ENCODE peak calls at places on chromosomes 13 and 19, in ten cellular contexts. One of them, this sample, is unnamed. For H3K4me1, the result is how much of the 10 kb centered on the place peaks cover.

GRCh38 chr19:13881692-13882418 is 4.9 kb downstream of the NANOS3 start:
- DNase-seq in aorta: no peak
- DNase-seq in cardiac muscle cell: no peak
- DNase-seq in naive thymus-derived CD4-positive, alpha-beta T cell: peak
- DNase-seq in foreskin keratinocyte: no peak
- DNase-seq in effector memory CD4-positive, alpha-beta T cell: no peak
- DNase-seq in A549: no peak
- DNase-seq in left ventricle myocardium inferior: no peak
- DNase-seq in GM23338: peak
- DNase-seq in gastrocnemius medialis: no peak
- DNase-seq in this sample: peak

GRCh38 chr19:19109601-19110000 is 28.7 kb downstream of the TMEM161A start:
- DNase-seq in A549: no peak
- DNase-seq in gastrocnemius medialis: peak
- DNase-seq in left ventricle myocardium inferior: no peak
- DNase-seq in naive thymus-derived CD4-positive, alpha-beta T cell: no peak
- DNase-seq in GM23338: no peak
- DNase-seq in foreskin keratinocyte: no peak
- DNase-seq in cardiac muscle cell: no peak
- DNase-seq in effector memory CD4-positive, alpha-beta T cell: no peak
- DNase-seq in aorta: no peak
- DNase-seq in this sample: no peak

GRCh38 chr13:103188688-103189326 is 122.6 kb upstream of the SLC10A2 start:
- DNase-seq in effector memory CD4-positive, alpha-beta T cell: no peak
- DNase-seq in naive thymus-derived CD4-positive, alpha-beta T cell: no peak
- DNase-seq in left ventricle myocardium inferior: no peak
- DNase-seq in foreskin keratinocyte: no peak
- DNase-seq in GM23338: peak
- DNase-seq in aorta: no peak
- DNase-seq in A549: peak
- DNase-seq in gastrocnemius medialis: no peak
- DNase-seq in cardiac muscle cell: peak
- DNase-seq in this sample: no peak

GRCh38 chr19:5775668-5776309 is 8.8 kb downstream of the PRR22 start:
- DNase-seq in GM23338: no peak
- DNase-seq in left ventricle myocardium inferior: no peak
- DNase-seq in foreskin keratinocyte: no peak
- DNase-seq in naive thymus-derived CD4-positive, alpha-beta T cell: no peak
- DNase-seq in effector memory CD4-positive, alpha-beta T cell: no peak
- DNase-seq in aorta: no peak
- DNase-seq in A549: no peak
- DNase-seq in cardiac muscle cell: no peak
- DNase-seq in gastrocnemius medialis: no peak
- DNase-seq in this sample: no peak

GRCh38 chr13:114222461-114222968 is 12.2 kb upstream of the CDC16 start:
- DNase-seq in cardiac muscle cell: peak
- DNase-seq in gastrocnemius medialis: no peak
- DNase-seq in aorta: no peak
- DNase-seq in left ventricle myocardium inferior: no peak
- DNase-seq in foreskin keratinocyte: no peak
- DNase-seq in GM23338: no peak
- DNase-seq in effector memory CD4-positive, alpha-beta T cell: no peak
- DNase-seq in naive thymus-derived CD4-positive, alpha-beta T cell: no peak
- DNase-seq in A549: no peak
- DNase-seq in this sample: no peak

GRCh38 chr19:19134687-19135158 is 3.6 kb downstream of the TMEM161A start:
- DNase-seq in A549: no peak
- DNase-seq in foreskin keratinocyte: no peak
- DNase-seq in left ventricle myocardium inferior: peak
- DNase-seq in gastrocnemius medialis: peak
- DNase-seq in GM23338: peak
- DNase-seq in effector memory CD4-positive, alpha-beta T cell: peak
- DNase-seq in naive thymus-derived CD4-positive, alpha-beta T cell: peak
- DNase-seq in aorta: no peak
- DNase-seq in cardiac muscle cell: peak
- DNase-seq in this sample: peak

GRCh38 chr13:37869756-37870488 is at the start of gene TRPC4:
- DNase-seq in gastrocnemius medialis: no peak
- DNase-seq in left ventricle myocardium inferior: peak
- DNase-seq in foreskin keratinocyte: peak
- DNase-seq in cardiac muscle cell: peak
- DNase-seq in GM23338: peak
- DNase-seq in aorta: peak
- DNase-seq in A549: peak
- DNase-seq in naive thymus-derived CD4-positive, alpha-beta T cell: no peak
- DNase-seq in effector memory CD4-positive, alpha-beta T cell: no peak
- DNase-seq in this sample: peak

GRCh38 chr13:27339299-27339698 is 68.7 kb downstream of the RASL11A start:
- DNase-seq in A549: peak
- DNase-seq in GM23338: peak
- DNase-seq in effector memory CD4-positive, alpha-beta T cell: no peak
- DNase-seq in cardiac muscle cell: peak
- DNase-seq in foreskin keratinocyte: peak
- DNase-seq in gastrocnemius medialis: no peak
- DNase-seq in naive thymus-derived CD4-positive, alpha-beta T cell: peak
- DNase-seq in left ventricle myocardium inferior: no peak
- DNase-seq in aorta: no peak
- DNase-seq in this sample: no peak

GRCh38 chr19:16024266-16025107 is 51.8 kb upstream of the TPM4 start:
- DNase-seq in foreskin keratinocyte: no peak
- DNase-seq in cardiac muscle cell: no peak
- DNase-seq in aorta: peak
- DNase-seq in left ventricle myocardium inferior: no peak
- DNase-seq in A549: no peak
- DNase-seq in gastrocnemius medialis: no peak
- DNase-seq in effector memory CD4-positive, alpha-beta T cell: no peak
- DNase-seq in naive thymus-derived CD4-positive, alpha-beta T cell: no peak
- DNase-seq in GM23338: no peak
- DNase-seq in this sample: no peak

GRCh38 chr19:6214881-6215541 is 64.8 kb downstream of the MLLT1 start:
- DNase-seq in naive thymus-derived CD4-positive, alpha-beta T cell: no peak
- DNase-seq in gastrocnemius medialis: no peak
- DNase-seq in A549: no peak
- DNase-seq in effector memory CD4-positive, alpha-beta T cell: no peak
- DNase-seq in left ventricle myocardium inferior: no peak
- DNase-seq in GM23338: no peak
- DNase-seq in cardiac muscle cell: no peak
- DNase-seq in foreskin keratinocyte: no peak
- DNase-seq in aorta: peak
- DNase-seq in this sample: peak

GRCh38 chr19:51359294-51359693 is 6.9 kb downstream of the ETFB start:
- DNase-seq in aorta: no peak
- DNase-seq in foreskin keratinocyte: peak
- DNase-seq in GM23338: no peak
- DNase-seq in A549: no peak
- DNase-seq in naive thymus-derived CD4-positive, alpha-beta T cell: no peak
- DNase-seq in left ventricle myocardium inferior: no peak
- DNase-seq in effector memory CD4-positive, alpha-beta T cell: no peak
- DNase-seq in cardiac muscle cell: no peak
- DNase-seq in gastrocnemius medialis: no peak
- DNase-seq in this sample: no peak

GRCh38 chr13:43787998-43788397 is 1.2 kb upstream of the ENOX1 start:
- DNase-seq in cardiac muscle cell: no peak
- DNase-seq in naive thymus-derived CD4-positive, alpha-beta T cell: no peak
- DNase-seq in A549: peak
- DNase-seq in GM23338: peak
- DNase-seq in foreskin keratinocyte: no peak
- DNase-seq in gastrocnemius medialis: no peak
- DNase-seq in aorta: no peak
- DNase-seq in left ventricle myocardium inferior: no peak
- DNase-seq in effector memory CD4-positive, alpha-beta T cell: no peak
- DNase-seq in this sample: no peak

GRCh38 chr13:43804461-43805070 is 17.8 kb upstream of the ENOX1 start:
- DNase-seq in aorta: no peak
- DNase-seq in gastrocnemius medialis: no peak
- DNase-seq in cardiac muscle cell: peak
- DNase-seq in A549: peak
- DNase-seq in foreskin keratinocyte: no peak
- DNase-seq in naive thymus-derived CD4-positive, alpha-beta T cell: no peak
- DNase-seq in GM23338: peak
- DNase-seq in effector memory CD4-positive, alpha-beta T cell: no peak
- DNase-seq in left ventricle myocardium inferior: no peak
- DNase-seq in this sample: no peak

GRCh38 chr13:33262069-33262487 is 23.5 kb downstream of the STARD13 start:
- DNase-seq in left ventricle myocardium inferior: no peak
- DNase-seq in aorta: no peak
- DNase-seq in effector memory CD4-positive, alpha-beta T cell: no peak
- DNase-seq in GM23338: no peak
- DNase-seq in gastrocnemius medialis: no peak
- DNase-seq in A549: peak
- DNase-seq in foreskin keratinocyte: peak
- DNase-seq in cardiac muscle cell: no peak
- DNase-seq in naive thymus-derived CD4-positive, alpha-beta T cell: no peak
- DNase-seq in this sample: peak

GRCh38 chr19:33289261-33289660 is 13.1 kb downstream of the CEBPA start:
- DNase-seq in aorta: no peak
- DNase-seq in left ventricle myocardium inferior: no peak
- DNase-seq in A549: no peak
- DNase-seq in GM23338: no peak
- DNase-seq in cardiac muscle cell: no peak
- DNase-seq in effector memory CD4-positive, alpha-beta T cell: no peak
- DNase-seq in naive thymus-derived CD4-positive, alpha-beta T cell: no peak
- DNase-seq in gastrocnemius medialis: no peak
- DNase-seq in foreskin keratinocyte: no peak
- DNase-seq in this sample: no peak
- H3K4me1 ChIP-seq in aorta: under half
- H3K4me1 ChIP-seq in left ventricle myocardium inferior: under half
- H3K4me1 ChIP-seq in A549: under half
- H3K4me1 ChIP-seq in GM23338: under half
- H3K4me1 ChIP-seq in cardiac muscle cell: under half
- H3K4me1 ChIP-seq in effector memory CD4-positive, alpha-beta T cell: under half
- H3K4me1 ChIP-seq in naive thymus-derived CD4-positive, alpha-beta T cell: under half
- H3K4me1 ChIP-seq in gastrocnemius medialis: under half
- H3K4me1 ChIP-seq in foreskin keratinocyte: under half
- H3K4me1 ChIP-seq in this sample: under half

GRCh38 chr13:99731747-99732146 is 230.5 kb downstream of the TM9SF2 start:
- DNase-seq in effector memory CD4-positive, alpha-beta T cell: no peak
- DNase-seq in GM23338: peak
- DNase-seq in naive thymus-derived CD4-positive, alpha-beta T cell: no peak
- DNase-seq in aorta: no peak
- DNase-seq in left ventricle myocardium inferior: no peak
- DNase-seq in gastrocnemius medialis: no peak
- DNase-seq in cardiac muscle cell: no peak
- DNase-seq in foreskin keratinocyte: no peak
- DNase-seq in A549: no peak
- DNase-seq in this sample: no peak
- H3K4me1 ChIP-seq in effector memory CD4-positive, alpha-beta T cell: under half
- H3K4me1 ChIP-seq in GM23338: under half
- H3K4me1 ChIP-seq in naive thymus-derived CD4-positive, alpha-beta T cell: under half
- H3K4me1 ChIP-seq in aorta: under half
- H3K4me1 ChIP-seq in left ventricle myocardium inferior: under half
- H3K4me1 ChIP-seq in gastrocnemius medialis: under half
- H3K4me1 ChIP-seq in cardiac muscle cell: under half
- H3K4me1 ChIP-seq in foreskin keratinocyte: under half
- H3K4me1 ChIP-seq in A549: under half
- H3K4me1 ChIP-seq in this sample: under half

GRCh38 chr19:38836438-38837303 is 5.1 kb upstream of the ECH1 start:
- DNase-seq in foreskin keratinocyte: no peak
- DNase-seq in A549: no peak
- DNase-seq in naive thymus-derived CD4-positive, alpha-beta T cell: no peak
- DNase-seq in aorta: no peak
- DNase-seq in GM23338: no peak
- DNase-seq in left ventricle myocardium inferior: no peak
- DNase-seq in cardiac muscle cell: no peak
- DNase-seq in gastrocnemius medialis: peak
- DNase-seq in effector memory CD4-positive, alpha-beta T cell: no peak
- DNase-seq in this sample: peak

GRCh38 chr19:38837656-38838121 is 6.1 kb upstream of the ECH1 start:
- DNase-seq in effector memory CD4-positive, alpha-beta T cell: no peak
- DNase-seq in left ventricle myocardium inferior: no peak
- DNase-seq in foreskin keratinocyte: peak
- DNase-seq in cardiac muscle cell: no peak
- DNase-seq in A549: no peak
- DNase-seq in naive thymus-derived CD4-positive, alpha-beta T cell: no peak
- DNase-seq in GM23338: no peak
- DNase-seq in aorta: no peak
- DNase-seq in gastrocnemius medialis: no peak
- DNase-seq in this sample: peak

GRCh38 chr19:38838208-38838985 is 6.8 kb upstream of the ECH1 start:
- DNase-seq in naive thymus-derived CD4-positive, alpha-beta T cell: peak
- DNase-seq in foreskin keratinocyte: peak
- DNase-seq in gastrocnemius medialis: peak
- DNase-seq in aorta: no peak
- DNase-seq in cardiac muscle cell: no peak
- DNase-seq in A549: no peak
- DNase-seq in effector memory CD4-positive, alpha-beta T cell: no peak
- DNase-seq in left ventricle myocardium inferior: no peak
- DNase-seq in GM23338: no peak
- DNase-seq in this sample: peak

GRCh38 chr19:38838986-38839761 is 7.6 kb upstream of the ECH1 start:
- DNase-seq in naive thymus-derived CD4-positive, alpha-beta T cell: no peak
- DNase-seq in gastrocnemius medialis: peak
- DNase-seq in GM23338: no peak
- DNase-seq in effector memory CD4-positive, alpha-beta T cell: no peak
- DNase-seq in A549: no peak
- DNase-seq in aorta: no peak
- DNase-seq in left ventricle myocardium inferior: no peak
- DNase-seq in foreskin keratinocyte: no peak
- DNase-seq in cardiac muscle cell: no peak
- DNase-seq in this sample: no peak

GRCh38 chr19:38837304-38837626 is 5.7 kb upstream of the ECH1 start:
- DNase-seq in cardiac muscle cell: no peak
- DNase-seq in aorta: no peak
- DNase-seq in left ventricle myocardium inferior: no peak
- DNase-seq in foreskin keratinocyte: no peak
- DNase-seq in naive thymus-derived CD4-positive, alpha-beta T cell: no peak
- DNase-seq in gastrocnemius medialis: no peak
- DNase-seq in effector memory CD4-positive, alpha-beta T cell: no peak
- DNase-seq in A549: no peak
- DNase-seq in GM23338: no peak
- DNase-seq in this sample: peak
- H3K4me1 ChIP-seq in cardiac muscle cell: under half
- H3K4me1 ChIP-seq in aorta: under half
- H3K4me1 ChIP-seq in left ventricle myocardium inferior: under half
- H3K4me1 ChIP-seq in foreskin keratinocyte: under half
- H3K4me1 ChIP-seq in naive thymus-derived CD4-positive, alpha-beta T cell: under half
- H3K4me1 ChIP-seq in gastrocnemius medialis: half or more
- H3K4me1 ChIP-seq in effector memory CD4-positive, alpha-beta T cell: under half
- H3K4me1 ChIP-seq in A549: half or more
- H3K4me1 ChIP-seq in GM23338: under half
- H3K4me1 ChIP-seq in this sample: half or more

DNA sequence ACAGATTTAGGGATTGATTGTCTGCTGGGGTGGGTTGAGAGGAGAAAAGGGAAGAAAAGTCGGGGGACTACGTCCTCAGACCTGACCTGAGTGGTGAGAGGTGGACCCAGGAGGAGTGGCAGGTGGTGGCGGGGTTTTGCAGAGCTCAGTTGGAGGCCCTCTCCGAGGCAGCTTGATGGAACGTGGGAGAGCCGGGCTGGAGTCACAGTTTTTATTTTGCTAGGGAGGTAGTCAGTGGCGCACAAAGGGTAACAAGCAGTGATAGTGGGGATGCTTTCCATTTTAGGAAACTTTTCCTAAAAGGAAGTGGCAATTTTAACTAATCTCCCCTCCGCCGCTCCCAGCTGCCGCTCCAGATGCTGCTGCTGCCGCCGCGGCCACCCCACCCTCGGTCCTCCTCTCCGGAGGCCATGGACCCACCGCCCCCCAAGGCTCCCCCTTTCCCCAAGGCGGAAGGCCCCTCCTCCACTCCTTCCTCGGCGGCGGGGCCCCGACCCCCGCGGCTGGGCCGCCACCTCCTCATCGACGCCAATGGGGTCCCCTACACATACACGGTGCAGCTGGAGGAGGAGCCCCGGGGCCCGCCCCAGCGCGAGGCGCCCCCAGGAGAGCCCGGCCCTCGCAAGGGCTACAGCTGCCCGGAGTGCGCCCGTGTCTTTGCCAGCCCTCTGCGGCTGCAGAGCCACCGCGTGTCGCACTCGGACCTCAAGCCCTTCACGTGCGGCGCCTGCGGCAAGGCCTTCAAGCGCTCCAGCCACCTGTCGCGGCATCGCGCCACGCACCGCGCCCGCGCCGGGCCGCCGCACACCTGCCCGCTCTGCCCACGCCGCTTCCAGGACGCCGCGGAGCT is 1.1 kb upstream of the ZNF581 start:
- DNase-seq in GM23338: no peak
- DNase-seq in cardiac muscle cell: peak
- DNase-seq in gastrocnemius medialis: no peak
- DNase-seq in foreskin keratinocyte: no peak
- DNase-seq in effector memory CD4-positive, alpha-beta T cell: no peak
- DNase-seq in A549: no peak
- DNase-seq in naive thymus-derived CD4-positive, alpha-beta T cell: no peak
- DNase-seq in aorta: peak
- DNase-seq in left ventricle myocardium inferior: no peak
- DNase-seq in this sample: no peak
- H3K4me1 ChIP-seq in GM23338: under half
- H3K4me1 ChIP-seq in cardiac muscle cell: under half
- H3K4me1 ChIP-seq in gastrocnemius medialis: half or more
- H3K4me1 ChIP-seq in foreskin keratinocyte: under half
- H3K4me1 ChIP-seq in effector memory CD4-positive, alpha-beta T cell: under half
- H3K4me1 ChIP-seq in A549: under half
- H3K4me1 ChIP-seq in naive thymus-derived CD4-positive, alpha-beta T cell: under half
- H3K4me1 ChIP-seq in aorta: under half
- H3K4me1 ChIP-seq in left ventricle myocardium inferior: half or more
- H3K4me1 ChIP-seq in this sample: under half

This sample was measured in psoas muscle.